ENCODE peak calls at places on chromosomes 12 and 14, in nine cellular contexts. G is neural progenitor cell, H is endothelial cell of umbilical vein, E is astrocyte, Q is HepG2, N is GM23248, W is fibroblast of lung, J is H1, D is PC-3. B is an unnamed sample.

GRCh38 chr12:70815866-70816470 is 104.6 kb downstream of the PTPRR start:
- DNase-seq in G (no peak), N (no peak), W (no peak), J (no peak), E (no peak), Q (no peak), H (no peak), D (peak), B (no peak)

GRCh38 chr12:52004042-52004648 is 2.6 kb upstream of the TAMALIN start:
- DNase-seq in W (peak), N (peak), H (peak), G (peak), E (peak), Q (peak), D (peak), J (no peak), B (no peak)

GRCh38 chr12:113052326-113052725 is 4.2 kb upstream of the DTX1 start:
- DNase-seq in N (no peak), H (no peak), D (no peak), Q (no peak), J (no peak), W (no peak), G (no peak), E (no peak), B (no peak)

GRCh38 chr14:100789460-100790417 is 36.2 kb upstream of the MEG3 start:
- DNase-seq in J (no peak), H (no peak), N (peak), W (no peak), G (no peak), E (peak), Q (no peak), D (no peak), B (no peak)

GRCh38 chr14:77918448-77918847 is 118.5 kb downstream of the ADCK1 start:
- DNase-seq in E (no peak), W (no peak), Q (no peak), N (no peak), G (no peak), H (no peak), D (no peak), J (no peak), B (no peak)

GRCh38 chr12:57736743-57737466 is 1.6 kb downstream of the AGAP2 start:
- DNase-seq in E (no peak), W (no peak), N (peak), H (no peak), J (no peak), G (peak), D (no peak), Q (no peak), B (no peak)

GRCh38 chr12:12628013-12628412 is 16.3 kb downstream of the CREBL2 start:
- DNase-seq in H (no peak), J (no peak), G (no peak), E (peak), N (peak), D (peak), W (no peak), Q (no peak), B (no peak)

GRCh38 chr14:65019944-65020566 is 33.4 kb downstream of the FNTB start:
- DNase-seq in D (peak), G (peak), J (no peak), N (peak), Q (peak), E (peak), W (peak), H (peak), B (peak)

GRCh38 chr14:50836515-50836914 is 5.6 kb upstream of the NIN start:
- DNase-seq in D (no peak), N (peak), E (no peak), J (no peak), H (no peak), G (no peak), Q (no peak), W (no peak), B (no peak)

GRCh38 chr14:66508846-66509621 is 1.1 kb downstream of the GPHN start:
- DNase-seq in D (peak), Q (no peak), N (peak), G (peak), J (no peak), E (peak), W (peak), H (peak), B (peak)

GRCh38 chr12:103811791-103812190 is 29.2 kb downstream of the NT5DC3 start:
- DNase-seq in H (no peak), Q (no peak), W (no peak), J (no peak), G (no peak), D (no peak), N (no peak), E (no peak), B (no peak)

GRCh38 chr12:34190054-34190453 is 167.8 kb downstream of the ALG10 start:
- DNase-seq in Q (no peak), G (no peak), D (no peak), J (no peak), H (no peak), N (no peak), W (no peak), E (no peak), B (no peak)

GRCh38 chr12:57488397-57489156 is 709 bp downstream of the MARS1 start:
- DNase-seq in D (no peak), N (peak), H (peak), J (no peak), E (peak), Q (no peak), G (peak), W (no peak), B (peak)

GRCh38 chr14:102905116-102906108 is 17.1 kb upstream of the AMN start:
- DNase-seq in G (no peak), H (no peak), J (no peak), Q (no peak), W (no peak), N (no peak), D (no peak), E (no peak), B (no peak)

GRCh38 chr14:102927346-102927877 is 4.9 kb downstream of the AMN start:
- DNase-seq in H (no peak), J (no peak), Q (no peak), W (no peak), G (no peak), N (no peak), D (peak), E (no peak), B (no peak)

GRCh38 chr14:25048170-25049126 is 1.5 kb downstream of the STXBP6 start:
- DNase-seq in W (peak), H (no peak), J (no peak), Q (no peak), D (peak), E (peak), N (peak), G (no peak), B (no peak)

GRCh38 chr12:24014853-24015590 is 65.6 kb upstream of the SOX5 start:
- DNase-seq in Q (no peak), W (no peak), E (no peak), G (peak), H (no peak), N (no peak), D (no peak), J (no peak), B (no peak)

GRCh38 chr12:2555487-2556082 is 239.2 kb upstream of the FKBP4 start:
- DNase-seq in H (no peak), J (no peak), W (no peak), Q (no peak), D (no peak), N (no peak), E (no peak), G (peak), B (no peak)

DNA sequence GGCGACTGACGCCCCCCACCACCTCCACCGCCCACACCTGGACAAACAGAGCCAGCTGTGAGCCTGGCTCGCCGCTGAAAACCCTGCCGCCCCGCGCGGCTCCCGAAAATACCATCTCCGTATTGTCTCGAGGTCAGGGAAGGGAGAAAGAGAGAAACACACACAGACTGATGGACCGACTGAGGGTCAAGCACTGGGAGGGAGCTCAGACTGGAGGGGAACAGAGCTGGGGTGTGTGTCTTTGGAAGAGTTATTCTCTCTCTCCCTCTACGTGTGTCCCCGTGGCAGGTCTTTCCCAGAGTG is 4.1 kb upstream of the SIX1 start:
- DNase-seq in Q (no peak), D (no peak), N (no peak), G (peak), E (no peak), H (no peak), W (no peak), J (no peak), B (no peak)
- TF ChIP-seq EZH2 in Q (no peak), D (no peak), N (no peak), G (no peak), E (peak), H (peak), W (no peak), J (peak), B (no peak)

DNA sequence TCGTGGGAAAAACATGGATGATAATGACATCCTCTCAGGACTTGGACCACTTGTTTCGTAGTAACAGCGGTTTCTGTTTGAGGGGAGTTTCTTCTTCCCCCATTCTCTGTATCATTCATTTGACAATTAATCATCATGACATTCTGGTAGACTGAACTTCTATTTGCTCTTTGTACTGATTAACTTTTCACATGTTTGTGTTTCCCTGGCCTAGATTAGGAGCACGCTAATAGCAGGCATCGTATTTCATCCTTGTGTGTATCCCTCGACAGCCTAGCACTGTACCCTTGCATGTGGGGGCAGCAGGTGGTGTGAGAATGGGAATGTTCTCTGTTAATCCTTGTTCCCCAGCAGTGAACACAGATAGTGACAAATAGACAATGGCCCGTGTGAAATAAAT is 8.1 kb downstream of the LRRC74A start:
- DNase-seq in D (no peak), E (no peak), H (no peak), J (no peak), G (no peak), N (no peak), Q (peak), W (no peak), B (no peak)
- TF ChIP-seq EZH2 in D (no peak), E (no peak), H (no peak), J (no peak), G (no peak), N (no peak), Q (no peak), W (no peak), B (no peak)

DNA sequence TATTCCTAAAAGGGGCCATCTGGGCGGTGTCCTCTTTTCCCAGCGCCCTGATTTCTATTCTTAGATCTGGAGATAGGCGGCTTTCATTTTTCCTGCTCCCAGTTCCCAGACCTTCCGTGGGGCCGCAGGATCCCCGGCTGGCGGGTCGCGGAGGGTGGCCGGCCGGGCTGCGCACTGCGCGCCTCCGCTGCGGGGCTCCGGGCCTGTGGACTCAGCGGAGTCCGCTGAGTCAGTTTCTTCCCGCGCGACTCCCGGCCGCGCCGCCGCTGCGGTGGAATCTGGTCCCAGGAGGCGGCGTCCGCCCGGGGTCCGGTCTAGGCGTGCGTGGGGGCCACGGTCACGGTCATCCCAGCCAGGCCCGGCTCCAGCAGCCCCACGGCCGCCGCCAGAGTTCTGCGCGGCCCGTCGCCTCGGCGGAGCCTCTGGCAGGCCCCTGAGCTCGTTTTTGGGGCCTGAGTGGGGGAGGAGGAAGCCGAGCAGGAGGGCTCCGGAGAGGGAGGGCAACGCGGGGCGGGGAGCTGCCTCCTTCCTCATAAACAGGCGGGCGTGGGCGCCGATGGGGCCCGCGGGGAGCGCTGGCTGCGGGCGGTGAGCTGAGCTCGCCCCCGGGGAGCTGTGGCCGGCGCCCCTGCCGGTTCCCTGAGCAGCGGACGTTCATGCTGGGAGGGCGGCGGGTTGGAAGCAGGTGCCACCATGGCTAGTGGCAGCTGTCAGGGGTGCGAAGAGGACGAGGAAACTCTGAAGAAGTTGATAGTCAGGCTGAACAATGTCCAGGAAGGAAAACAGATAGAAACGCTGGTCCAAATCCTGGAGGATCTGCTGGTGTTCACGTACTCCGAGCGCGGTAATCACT is at the start of gene LRRK2:
- DNase-seq in G (peak), E (peak), D (no peak), N (peak), W (peak), Q (no peak), H (peak), J (no peak), B (no peak)
- TF ChIP-seq EZH2 in G (peak), E (no peak), D (no peak), N (no peak), W (no peak), Q (no peak), H (no peak), J (peak), B (no peak)

DNA sequence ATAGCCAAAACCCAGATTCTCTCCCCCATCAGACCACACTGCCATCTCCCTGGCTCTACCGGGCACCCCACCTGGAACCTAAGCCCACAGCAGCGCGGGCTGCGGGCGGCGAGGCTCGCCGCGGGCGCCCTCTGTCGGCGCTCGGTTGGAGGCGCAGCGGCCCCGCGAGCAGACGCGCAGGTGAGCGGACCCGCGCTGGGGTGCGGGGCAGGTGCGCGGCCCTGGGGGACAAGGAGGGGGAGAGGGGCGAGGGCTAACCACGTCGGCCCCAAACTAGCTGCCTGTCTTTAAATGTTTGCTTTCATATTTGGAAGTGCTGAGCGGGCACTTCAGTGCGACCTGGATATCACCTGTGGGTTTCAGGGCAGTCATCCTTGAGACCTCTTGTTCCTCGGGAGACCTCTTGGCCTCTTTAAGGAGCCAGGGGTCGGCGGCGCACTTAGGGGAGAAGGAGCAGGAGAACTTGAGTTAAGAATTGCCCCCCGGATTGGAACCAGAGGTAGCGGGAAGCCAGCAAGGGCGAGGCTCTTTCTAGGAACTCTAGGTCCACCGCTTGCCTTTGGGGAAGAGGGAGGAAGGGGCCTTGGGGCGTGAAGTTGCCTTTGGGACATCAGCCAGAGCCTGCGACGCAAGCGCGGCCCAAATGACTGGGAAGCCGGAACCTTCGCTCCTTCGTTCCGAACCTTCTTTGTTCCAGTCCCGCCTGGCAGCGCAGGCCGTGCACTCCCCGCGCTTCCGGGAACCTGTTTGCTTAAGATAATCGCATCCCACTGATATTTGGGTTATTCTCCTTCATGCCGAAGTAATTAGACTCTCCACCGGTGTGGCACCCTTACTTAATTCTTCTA is 78.7 kb downstream of the NEDD1 start:
- DNase-seq in N (peak), J (no peak), H (peak), D (peak), Q (no peak), E (no peak), G (peak), W (no peak), B (peak)
- TF ChIP-seq EZH2 in N (peak), J (no peak), H (peak), D (no peak), Q (no peak), E (peak), G (peak), W (peak), B (no peak)

DNA sequence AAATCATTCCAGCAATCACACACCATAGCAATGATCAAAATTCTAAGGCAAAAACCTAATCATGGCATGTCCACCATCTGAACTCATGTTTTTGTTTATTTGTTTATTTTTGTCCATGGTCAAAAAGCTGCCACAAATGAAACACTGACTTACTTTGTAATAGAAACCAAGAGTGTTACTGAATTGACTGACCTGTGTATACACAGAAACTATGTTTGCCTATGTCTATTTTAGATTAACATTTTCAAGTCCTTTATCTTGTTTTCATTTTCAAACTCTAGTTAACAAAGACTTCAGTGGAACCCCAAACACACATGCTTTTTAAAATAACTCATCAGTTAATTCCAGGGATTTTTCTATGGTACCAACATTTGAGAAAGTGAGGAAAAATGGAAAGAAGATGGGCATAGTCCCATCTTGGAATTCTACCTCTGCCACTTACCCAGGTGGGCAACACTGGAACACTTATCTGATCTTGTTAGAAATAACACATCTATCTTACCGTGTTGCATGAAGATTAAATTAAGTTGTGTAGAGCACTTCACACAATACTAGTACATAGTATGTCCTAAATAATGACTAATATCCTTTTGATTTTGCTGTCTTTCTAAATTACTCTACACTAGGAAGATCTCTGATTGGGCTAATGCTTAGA is 6.4 kb downstream of the LUM start:
- DNase-seq in Q (no peak), E (no peak), D (no peak), J (no peak), G (no peak), H (no peak), W (no peak), N (no peak), B (no peak)
- TF ChIP-seq EZH2 in Q (no peak), E (no peak), D (no peak), J (no peak), G (no peak), H (no peak), W (no peak), N (no peak), B (no peak)

GRCh38 chr12:8014836-8015235 is 17.7 kb upstream of the FOXJ2 start:
- DNase-seq in D (no peak), Q (no peak), J (no peak), W (no peak), N (peak), G (peak), E (no peak), H (no peak), B (no peak)

DNA sequence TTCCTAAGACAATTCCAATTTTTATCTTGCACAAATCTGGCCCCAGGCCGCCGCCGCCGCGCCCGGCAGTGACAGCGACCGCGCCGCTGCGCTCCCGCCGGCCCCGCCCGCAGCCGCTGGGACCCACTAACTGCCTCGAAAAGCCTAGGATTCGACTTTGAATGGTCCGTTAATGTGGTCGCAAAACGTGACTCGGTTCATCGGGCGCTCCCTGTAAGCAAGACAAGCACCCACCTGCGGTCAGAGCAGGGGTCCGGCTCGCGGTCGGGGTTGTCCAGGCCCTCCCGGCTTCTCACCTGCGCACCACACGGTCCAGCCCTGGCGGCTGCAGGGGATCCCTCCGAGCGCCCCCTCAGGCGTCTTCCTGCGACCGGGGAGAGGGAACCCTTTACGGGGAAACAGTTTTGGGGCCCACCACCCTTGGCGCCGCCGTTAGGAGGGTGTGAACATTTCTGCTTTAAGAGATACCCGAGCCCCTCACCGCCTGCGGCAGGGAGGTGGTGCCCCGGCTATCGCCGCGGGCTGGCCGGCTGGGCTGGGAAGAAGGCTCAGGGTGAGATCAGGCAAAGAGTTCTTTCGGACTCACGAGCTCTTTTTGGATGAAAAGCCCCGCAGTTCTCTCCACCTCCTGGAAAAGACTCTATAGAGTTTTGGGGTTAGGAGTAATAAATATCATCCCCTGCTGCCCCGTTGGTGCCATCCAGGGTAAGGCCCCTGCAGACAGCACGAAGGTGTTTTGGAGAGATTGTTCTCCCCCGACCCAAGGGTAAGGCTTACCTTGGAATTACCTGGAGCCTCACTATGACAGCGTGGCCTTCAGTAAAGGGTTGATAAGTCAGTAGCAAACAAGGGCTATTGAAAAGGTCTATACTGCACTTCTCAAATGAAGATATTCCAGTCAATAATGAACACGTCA is 13.6 kb upstream of the FOXJ2 start:
- DNase-seq in Q (peak), E (no peak), G (peak), N (no peak), D (no peak), H (no peak), W (no peak), J (peak), B (peak)
- TF ChIP-seq EZH2 in Q (no peak), E (peak), G (peak), N (peak), D (no peak), H (peak), W (peak), J (no peak), B (peak)

GRCh38 chr12:120215357-120215735 is 14.4 kb upstream of the RPLP0 start:
- DNase-seq in D (no peak), N (no peak), E (no peak), H (no peak), Q (no peak), W (no peak), J (no peak), G (no peak), B (no peak)
- TF ChIP-seq EZH2 in D (no peak), N (no peak), E (no peak), H (no peak), Q (no peak), W (no peak), J (no peak), G (no peak), B (no peak)